ENCODE peak calls at places on chromosomes 7 and 10, in five cellular contexts. U, K, E, F and J are unnamed samples.

GRCh38 chr7:74097937-74098614 is 14.5 kb downstream of the LIMK1 start:
- DNase-seq in U (peak), K (no peak), E (no peak), F (peak), J (no peak)

GRCh38 chr7:66205736-66206080 is 574 bp downstream of the TPST1 start:
- DNase-seq in U (no peak), K (no peak), E (no peak), F (peak), J (no peak)

GRCh38 chr7:36002900-36003299 is 150.2 kb upstream of the EEPD1 start:
- DNase-seq in U (no peak), K (no peak), E (no peak), F (no peak), J (no peak)

GRCh38 chr7:141511370-141512335 is 39.6 kb upstream of the AGK start:
- DNase-seq in U (no peak), K (no peak), E (peak), F (no peak), J (no peak)

GRCh38 chr7:120742370-120742769 is 115.6 kb downstream of the TSPAN12 start:
- DNase-seq in U (no peak), K (no peak), E (peak), F (no peak), J (no peak)

GRCh38 chr7:118232837-118233236 is 8.3 kb downstream of the ANKRD7 start:
- DNase-seq in U (peak), K (no peak), E (no peak), F (peak), J (no peak)

GRCh38 chr10:3980660-3981059 is 195.7 kb upstream of the KLF6 start:
- DNase-seq in U (no peak), K (no peak), E (no peak), F (no peak), J (no peak)

GRCh38 chr7:12212051-12212485 is 974 bp downstream of the TMEM106B start:
- DNase-seq in U (peak), K (no peak), E (no peak), F (peak), J (no peak)

GRCh38 chr10:61900829-61901783 is at the start of gene ARID5B:
- DNase-seq in U (peak), K (no peak), E (peak), F (peak), J (no peak)

GRCh38 chr10:4267084-4267774 is 482.2 kb upstream of the KLF6 start:
- DNase-seq in U (no peak), K (no peak), E (no peak), F (no peak), J (no peak)

GRCh38 chr10:126088144-126088543 is 191.8 kb downstream of the FANK1 start:
- DNase-seq in U (peak), K (no peak), E (peak), F (no peak), J (no peak)

GRCh38 chr10:86757110-86757790 is 831 bp downstream of the BMPR1A start:
- DNase-seq in U (peak), K (no peak), E (no peak), F (peak), J (peak)

GRCh38 chr10:14658331-14659122 is 116.2 kb downstream of the FAM107B start:
- DNase-seq in U (peak), K (no peak), E (no peak), F (peak), J (no peak)

GRCh38 chr10:43904301-43904700 is 255.6 kb upstream of the ZNF32 start:
- DNase-seq in U (no peak), K (no peak), E (no peak), F (no peak), J (no peak)

GRCh38 chr7:13312327-13312726 is 624.9 kb downstream of the ARL4A start:
- DNase-seq in U (peak), K (no peak), E (no peak), F (no peak), J (no peak)

GRCh38 chr7:134697487-134697886 is 50.8 kb downstream of the BPGM start:
- DNase-seq in U (no peak), K (no peak), E (no peak), F (no peak), J (no peak)

GRCh38 chr7:47792521-47793121 is 155.6 kb downstream of the PKD1L1 start:
- DNase-seq in U (peak), K (no peak), E (no peak), F (peak), J (no peak)

GRCh38 chr10:46995234-46995633 is 84.0 kb downstream of the PTPN20 start:
- DNase-seq in U (no peak), K (no peak), E (no peak), F (no peak), J (no peak)

GRCh38 chr10:61974611-61975010 is 73.1 kb downstream of the ARID5B start:
- DNase-seq in U (peak), K (no peak), E (peak), F (peak), J (no peak)

GRCh38 chr7:49731836-49732235 is 41.6 kb upstream of the VWC2 start:
- DNase-seq in U (no peak), K (no peak), E (no peak), F (no peak), J (no peak)